ENCODE peak calls at places on chromosomes 11 and 22, in six cellular contexts. W is Peyer's patch, T is endothelial cell of umbilical vein, L is transverse colon, N is ovary, O is mucosa of descending colon. B is an unnamed sample.

GRCh38 chr11:35388054-35388453 is 31.3 kb downstream of the SLC1A2 start:
- DNase-seq in L (no peak), W (no peak), T (no peak), N (no peak), O (no peak), B (no peak)

GRCh38 chr22:20402960-20403778 is 9.2 kb downstream of the ZNF74 start:
- DNase-seq in O (no peak), L (no peak), T (no peak), W (no peak), N (no peak), B (no peak)

GRCh38 chr22:40044870-40045834 is 50.4 kb downstream of the FAM83F start:
- DNase-seq in L (peak), O (peak), N (peak), W (peak), T (peak), B (peak)

GRCh38 chr11:114027396-114027795 is 32.1 kb upstream of the ZBTB16 start:
- DNase-seq in T (no peak), N (no peak), O (no peak), W (no peak), L (no peak), B (no peak)

GRCh38 chr11:93633835-93634234 is 27.6 kb upstream of the CEP295 start:
- DNase-seq in O (no peak), L (no peak), T (no peak), N (no peak), W (no peak), B (no peak)

GRCh38 chr11:103650330-103650729 is 386.1 kb upstream of the DDI1 start:
- DNase-seq in T (no peak), O (no peak), L (no peak), N (no peak), W (no peak), B (no peak)

GRCh38 chr11:27485930-27486773 is 13.6 kb upstream of the LGR4 start:
- DNase-seq in T (peak), O (no peak), N (peak), W (no peak), L (no peak), B (peak)

GRCh38 chr22:47195676-47196492 is 433.4 kb downstream of the TBC1D22A start:
- DNase-seq in O (no peak), L (no peak), W (peak), T (no peak), N (no peak), B (no peak)

GRCh38 chr11:97883086-97883485 is 1137.7 kb upstream of the CNTN5 start:
- DNase-seq in N (no peak), W (no peak), L (no peak), O (no peak), T (peak), B (peak)

GRCh38 chr11:7516488-7516887 is 2.7 kb downstream of the PPFIBP2 start:
- DNase-seq in T (no peak), W (peak), L (no peak), N (no peak), O (no peak), B (no peak)

GRCh38 chr11:86041975-86042378 is 26.9 kb downstream of the PICALM start:
- DNase-seq in N (peak), O (no peak), W (peak), L (peak), T (peak), B (peak)

GRCh38 chr22:37818397-37819099 is 4.6 kb upstream of the GALR3 start:
- DNase-seq in O (peak), N (peak), W (peak), T (peak), L (peak), B (peak)

GRCh38 chr11:110921742-110922200 is 209.5 kb upstream of the ARHGAP20 start:
- DNase-seq in N (peak), T (no peak), W (no peak), L (no peak), O (no peak), B (peak)

GRCh38 chr11:44753965-44754645 is 27.3 kb downstream of the TSPAN18 start:
- DNase-seq in L (no peak), T (no peak), O (no peak), N (no peak), W (no peak), B (no peak)
- H3K4me3 ChIP-seq in L (no peak), T (no peak), O (no peak), N (no peak), W (no peak), B (no peak)

DNA sequence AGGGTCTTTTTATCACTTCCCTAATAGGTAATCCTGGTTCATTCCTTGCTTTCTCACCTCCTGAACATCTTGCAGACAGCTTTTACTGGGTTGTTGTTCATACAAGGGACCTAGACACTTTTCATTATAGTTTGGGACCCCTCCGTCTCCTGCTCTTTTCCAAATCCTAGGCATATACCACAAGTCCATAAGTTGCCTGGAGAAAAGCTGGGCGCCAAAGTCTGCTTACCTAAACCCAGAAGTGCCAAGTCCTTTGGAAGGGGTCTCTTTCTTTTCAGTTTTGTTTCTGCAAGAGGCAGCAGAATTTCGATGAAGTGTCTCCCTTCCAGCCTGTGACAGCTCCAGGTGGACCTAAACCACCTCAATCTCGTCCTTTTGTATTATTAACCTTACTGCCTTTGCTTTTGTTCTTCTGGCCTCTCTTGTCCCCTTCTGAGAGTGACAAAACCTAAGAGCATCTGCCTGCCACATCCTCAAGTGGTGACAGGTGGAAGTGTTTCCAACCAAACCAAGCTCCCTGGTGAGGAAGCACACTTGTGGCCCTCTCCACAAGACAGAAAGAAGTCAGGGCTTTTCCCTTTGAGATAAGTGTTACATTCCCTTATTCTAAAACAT is 19.5 kb upstream of the P2RY6 start:
- DNase-seq in T (no peak), N (no peak), L (no peak), W (no peak), O (no peak), B (no peak)
- TF ChIP-seq CTCF in T (no peak), N (no peak), L (no peak), W (no peak), O (no peak), B (no peak)

DNA sequence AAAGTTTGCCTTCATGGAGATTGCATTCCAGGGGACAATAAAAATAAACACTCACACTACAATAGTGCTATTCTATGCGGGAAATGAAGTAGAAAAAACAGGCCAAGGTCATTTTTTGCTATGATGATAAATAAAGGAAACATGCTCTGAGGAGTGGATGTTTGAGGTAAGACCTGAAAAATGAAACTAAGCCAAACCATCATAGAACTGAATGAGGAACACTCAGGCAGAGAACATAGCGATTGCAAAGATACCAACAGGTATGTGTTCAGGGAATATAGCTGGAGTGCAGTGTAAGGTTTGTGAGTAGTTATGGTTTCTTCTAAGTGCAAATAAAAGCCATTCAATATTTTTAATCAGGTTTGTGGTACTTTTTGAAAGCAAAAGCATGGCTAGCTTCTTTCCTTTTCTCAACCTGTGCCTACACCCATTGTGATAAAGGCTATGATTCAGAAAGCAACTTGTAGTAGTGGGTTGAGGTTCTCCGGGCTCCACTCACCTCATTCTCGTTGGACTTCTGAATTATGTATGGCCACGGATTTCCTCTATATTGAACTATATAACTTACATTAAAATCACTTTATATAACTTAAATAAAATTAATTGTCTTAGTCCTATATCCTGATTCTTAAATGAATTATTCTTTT is 278.2 kb upstream of the CHORDC1 start:
- DNase-seq in T (no peak), W (no peak), O (no peak), N (no peak), L (no peak), B (no peak)
- H3K4me3 ChIP-seq in T (no peak), W (no peak), O (no peak), N (no peak), L (no peak), B (no peak)

GRCh38 chr22:36568846-36569245 is 39.9 kb upstream of the EIF3D start:
- DNase-seq in L (no peak), N (no peak), O (no peak), T (no peak), W (no peak), B (no peak)

GRCh38 chr22:36566720-36567119 is 37.8 kb upstream of the EIF3D start:
- DNase-seq in O (no peak), N (no peak), L (no peak), T (no peak), W (no peak), B (no peak)

GRCh38 chr22:36573815-36574350 is 44.9 kb upstream of the EIF3D start:
- DNase-seq in T (no peak), W (no peak), N (no peak), L (no peak), O (no peak), B (no peak)

GRCh38 chr22:36571991-36572390 is 43.0 kb upstream of the EIF3D start:
- DNase-seq in L (no peak), W (no peak), N (no peak), O (no peak), T (no peak), B (no peak)

GRCh38 chr22:36569999-36570398 is 41.0 kb upstream of the EIF3D start:
- DNase-seq in O (no peak), T (peak), L (no peak), W (no peak), N (no peak), B (no peak)
- TF ChIP-seq CTCF in O (no peak), T (peak), L (no peak), W (no peak), N (no peak), B (peak)

DNA sequence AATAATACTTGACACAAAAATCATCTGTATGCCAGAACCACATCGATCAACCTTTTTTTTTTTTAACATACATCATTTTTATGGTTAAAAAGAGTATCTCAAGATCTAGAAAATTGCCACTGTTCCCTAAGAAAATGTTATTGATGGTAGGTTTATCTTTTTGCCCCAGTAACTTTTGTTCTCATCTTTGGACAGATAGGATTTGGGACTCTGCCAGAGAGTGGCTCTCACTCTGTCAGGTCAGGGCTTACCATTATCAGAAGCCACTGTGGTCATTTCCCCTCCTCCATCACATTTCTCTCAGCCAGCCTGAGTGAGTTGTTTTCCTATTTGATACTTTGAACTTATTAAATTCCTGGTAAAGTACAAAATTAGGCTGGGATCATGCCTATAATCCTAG is 47.9 kb upstream of the YWHAH start:
- DNase-seq in N (no peak), O (no peak), T (no peak), L (no peak), W (no peak), B (no peak)
- H3K4me3 ChIP-seq in N (no peak), O (no peak), T (no peak), L (no peak), W (no peak), B (no peak)

GRCh38 chr11:61460474-61460881 is 30.6 kb downstream of the SDHAF2 start:
- DNase-seq in N (no peak), W (no peak), O (no peak), T (no peak), L (no peak), B (no peak)

GRCh38 chr11:61460986-61461385 is 31.1 kb downstream of the SDHAF2 start:
- DNase-seq in O (no peak), N (no peak), W (no peak), T (no peak), L (no peak), B (no peak)
- TF ChIP-seq CTCF in O (no peak), N (no peak), W (no peak), T (no peak), L (no peak), B (no peak)

GRCh38 chr22:22890085-22890484 is 2.5 kb downstream of the IGLL5 start:
- DNase-seq in L (no peak), N (no peak), O (no peak), W (no peak), T (no peak), B (no peak)

GRCh38 chr22:22893077-22893805 is 5.6 kb downstream of the IGLL5 start:
- DNase-seq in N (no peak), W (no peak), O (no peak), L (no peak), T (no peak), B (no peak)

GRCh38 chr22:22891139-22891621 is 3.6 kb downstream of the IGLL5 start:
- DNase-seq in W (no peak), N (no peak), T (no peak), L (no peak), O (no peak), B (no peak)

GRCh38 chr22:22893891-22894739 is 6.5 kb downstream of the IGLL5 start:
- DNase-seq in N (no peak), L (no peak), O (no peak), W (no peak), T (no peak), B (no peak)

GRCh38 chr22:22892096-22893052 is 4.8 kb downstream of the IGLL5 start:
- DNase-seq in O (no peak), L (no peak), W (no peak), T (no peak), N (no peak), B (no peak)
- H3K4me3 ChIP-seq in O (no peak), L (no peak), W (no peak), T (no peak), N (no peak), B (no peak)

DNA sequence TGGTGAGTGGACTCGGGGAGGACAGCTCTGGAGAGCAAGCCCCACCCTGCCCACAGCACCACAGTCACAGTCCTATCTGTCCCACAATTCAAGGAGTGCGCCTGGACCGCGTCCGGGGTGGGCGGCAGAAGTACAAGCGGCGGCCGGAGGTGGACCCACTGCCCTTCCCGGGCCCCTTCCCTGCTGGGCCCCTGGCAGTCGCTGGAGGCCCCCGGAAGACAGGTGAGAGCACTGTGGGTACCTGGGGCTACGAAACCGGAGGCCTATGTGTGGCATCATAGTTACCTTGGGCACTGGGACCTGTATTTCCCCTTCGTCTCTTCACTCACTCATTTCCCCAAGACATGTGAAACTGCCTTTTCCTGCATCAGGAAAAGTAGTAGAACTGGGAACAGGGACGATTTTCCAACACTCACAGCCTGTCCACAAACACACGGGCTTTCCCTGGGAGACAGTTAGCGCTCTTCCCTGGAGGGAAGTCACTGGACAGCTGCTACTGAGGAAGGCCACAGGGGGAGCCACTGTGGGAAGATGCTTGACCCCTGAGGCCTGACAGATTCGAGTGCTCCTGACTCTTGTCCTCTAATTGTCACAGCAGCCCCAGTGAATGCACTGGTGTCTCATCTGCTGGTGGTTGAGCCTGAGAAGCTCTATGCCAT is 3.1 kb downstream of the TRMT112 start:
- DNase-seq in O (no peak), W (no peak), N (no peak), L (no peak), T (no peak), B (no peak)
- TF ChIP-seq CTCF in O (no peak), W (peak), N (no peak), L (peak), T (no peak), B (peak)

DNA sequence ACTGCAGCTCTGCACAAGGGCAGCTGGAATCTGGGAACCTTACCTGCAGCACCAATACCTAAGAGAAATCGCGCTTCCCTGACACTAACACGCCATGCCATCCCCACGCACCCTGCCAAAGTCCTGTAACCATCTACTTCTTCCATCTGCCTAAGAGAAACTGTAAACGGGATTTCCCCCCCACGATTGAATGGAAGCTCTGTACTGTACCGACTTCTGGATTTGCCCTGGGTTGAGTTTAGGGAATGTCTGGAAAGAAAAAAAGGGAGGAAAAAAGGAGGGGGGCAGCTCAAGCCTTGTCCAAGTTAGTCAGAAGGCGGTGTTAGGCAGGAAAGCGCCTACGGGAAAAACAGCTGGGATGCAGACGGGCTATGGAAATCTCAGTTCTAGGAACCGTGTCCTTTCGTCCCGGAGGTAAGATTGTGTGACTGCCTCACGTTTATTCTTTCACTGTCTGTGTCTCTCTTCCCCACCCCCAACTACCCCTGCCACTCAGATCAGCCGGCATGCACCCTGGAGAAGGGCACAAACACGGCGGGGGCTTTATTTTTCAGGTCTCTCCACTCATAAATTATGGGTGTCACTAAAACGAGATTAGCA is 125.5 kb upstream of the C11orf58 start:
- DNase-seq in W (no peak), O (no peak), L (no peak), T (peak), N (no peak), B (no peak)
- H3K4me3 ChIP-seq in W (peak), O (no peak), L (peak), T (no peak), N (peak), B (peak)

B was measured in astrocyte of the spinal cord.